ENCODE peak calls at places on chromosomes 7 and 10, in eight cellular contexts. D is tibial artery, O is esophagus muscularis mucosa, X is astrocyte of the cerebellum, A is astrocyte of the spinal cord, U is bronchial epithelial cell, M is A549, B is pancreas. H is an unnamed sample.

GRCh38 chr10:122782911-122783310 is 62.7 kb downstream of the CUZD1 start:
- DNase-seq in D (no peak), O (no peak), X (no peak), A (no peak), U (no peak), M (no peak), B (no peak), H (no peak)

GRCh38 chr10:1663226-1663625 is 74.1 kb downstream of the ADARB2 start:
- DNase-seq in D (no peak), O (no peak), X (no peak), A (no peak), U (no peak), M (no peak), B (no peak), H (no peak)

GRCh38 chr7:69696686-69697685 is 98.7 kb downstream of the AUTS2 start:
- DNase-seq in D (no peak), O (no peak), X (no peak), A (no peak), U (no peak), M (no peak), B (no peak), H (no peak)

GRCh38 chr10:79444243-79445119 is 943 bp downstream of the ZCCHC24 start:
- DNase-seq in D (peak), O (no peak), X (no peak), A (peak), U (peak), M (peak), B (peak), H (peak)

GRCh38 chr7:150686030-150686626 is 622 bp downstream of the GIMAP2 start:
- DNase-seq in D (no peak), O (no peak), X (no peak), A (no peak), U (peak), M (no peak), B (no peak), H (no peak)

GRCh38 chr10:22433875-22434274 is 88.6 kb downstream of the SPAG6 start:
- DNase-seq in D (no peak), O (no peak), X (peak), A (peak), U (peak), M (peak), B (no peak), H (peak)

GRCh38 chr7:101819913-101820522 is 2.6 kb downstream of the CUX1 start:
- DNase-seq in D (no peak), O (no peak), X (no peak), A (no peak), U (peak), M (no peak), B (no peak), H (peak)

GRCh38 chr10:45532501-45532900 is 140.1 kb downstream of the ZFAND4 start:
- DNase-seq in D (no peak), O (no peak), X (no peak), A (no peak), U (peak), M (no peak), B (no peak), H (no peak)

GRCh38 chr10:69492091-69492745 is 41.0 kb downstream of the TSPAN15 start:
- DNase-seq in D (no peak), O (no peak), X (no peak), A (no peak), U (no peak), M (no peak), B (no peak), H (no peak)

GRCh38 chr7:134443396-134444070 is 15.4 kb downstream of the AKR1B1 start:
- DNase-seq in D (no peak), O (no peak), X (no peak), A (no peak), U (peak), M (no peak), B (no peak), H (no peak)

GRCh38 chr7:134444961-134445315 is 14.0 kb downstream of the AKR1B1 start:
- DNase-seq in D (no peak), O (no peak), X (no peak), A (no peak), U (no peak), M (no peak), B (no peak), H (no peak)

GRCh38 chr7:134446446-134446845 is 12.5 kb downstream of the AKR1B1 start:
- DNase-seq in D (no peak), O (no peak), X (no peak), A (no peak), U (no peak), M (no peak), B (no peak), H (no peak)

GRCh38 chr7:134442441-134443220 is 16.3 kb downstream of the AKR1B1 start:
- DNase-seq in D (no peak), O (no peak), X (no peak), A (no peak), U (no peak), M (no peak), B (no peak), H (no peak)

DNA sequence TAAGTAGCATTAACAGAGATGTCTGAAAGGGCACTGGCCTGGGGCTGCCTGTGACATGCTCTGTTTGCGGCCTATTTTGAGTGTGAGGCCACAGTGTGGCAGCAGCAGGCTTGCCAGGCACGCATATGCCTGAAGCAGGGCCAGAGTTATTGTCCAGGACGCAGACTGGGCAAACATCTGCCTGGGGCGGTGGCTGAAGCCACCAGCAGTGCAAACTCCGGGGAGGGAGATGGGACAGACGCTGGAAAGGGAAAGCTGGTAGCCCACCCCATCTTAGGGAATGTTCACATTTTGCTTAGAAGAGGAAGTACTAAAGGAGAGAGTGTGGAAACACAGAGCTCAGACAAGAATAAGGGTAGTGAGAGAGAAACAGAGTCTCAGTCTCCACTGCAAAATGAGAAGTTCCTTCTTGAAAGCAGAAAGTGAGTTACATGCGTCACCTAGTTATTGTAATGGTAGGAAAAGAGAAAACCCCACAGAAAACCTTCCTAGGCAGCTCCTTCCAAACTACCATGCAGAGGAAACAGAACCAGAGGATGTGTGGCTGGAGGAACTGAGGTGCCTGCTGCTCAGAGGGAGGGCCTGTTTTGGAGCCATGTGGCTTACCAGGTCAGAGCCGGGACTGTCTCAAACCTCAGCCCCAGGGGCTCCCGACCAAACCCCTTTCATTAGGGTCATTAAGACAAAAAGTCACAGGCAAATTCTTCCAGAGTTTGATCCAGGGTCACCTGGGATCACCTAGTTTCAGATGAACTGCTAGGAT is 14.5 kb downstream of the AKR1B1 start:
- DNase-seq in D (no peak), O (no peak), X (no peak), A (no peak), U (no peak), M (no peak), B (no peak), H (peak)
- TF ChIP-seq CTCF in D (no peak), O (no peak), X (no peak), A (no peak), U (peak), M (peak), B (no peak), H (no peak)

GRCh38 chr7:36526720-36527548 is 137.3 kb downstream of the ANLN start:
- DNase-seq in D (no peak), O (no peak), X (peak), A (peak), U (peak), M (peak), B (no peak), H (peak)
- H3K4me3 ChIP-seq in D (no peak), O (no peak), X (no peak), A (no peak), U (no peak), M (no peak), B (no peak), H (no peak)

DNA sequence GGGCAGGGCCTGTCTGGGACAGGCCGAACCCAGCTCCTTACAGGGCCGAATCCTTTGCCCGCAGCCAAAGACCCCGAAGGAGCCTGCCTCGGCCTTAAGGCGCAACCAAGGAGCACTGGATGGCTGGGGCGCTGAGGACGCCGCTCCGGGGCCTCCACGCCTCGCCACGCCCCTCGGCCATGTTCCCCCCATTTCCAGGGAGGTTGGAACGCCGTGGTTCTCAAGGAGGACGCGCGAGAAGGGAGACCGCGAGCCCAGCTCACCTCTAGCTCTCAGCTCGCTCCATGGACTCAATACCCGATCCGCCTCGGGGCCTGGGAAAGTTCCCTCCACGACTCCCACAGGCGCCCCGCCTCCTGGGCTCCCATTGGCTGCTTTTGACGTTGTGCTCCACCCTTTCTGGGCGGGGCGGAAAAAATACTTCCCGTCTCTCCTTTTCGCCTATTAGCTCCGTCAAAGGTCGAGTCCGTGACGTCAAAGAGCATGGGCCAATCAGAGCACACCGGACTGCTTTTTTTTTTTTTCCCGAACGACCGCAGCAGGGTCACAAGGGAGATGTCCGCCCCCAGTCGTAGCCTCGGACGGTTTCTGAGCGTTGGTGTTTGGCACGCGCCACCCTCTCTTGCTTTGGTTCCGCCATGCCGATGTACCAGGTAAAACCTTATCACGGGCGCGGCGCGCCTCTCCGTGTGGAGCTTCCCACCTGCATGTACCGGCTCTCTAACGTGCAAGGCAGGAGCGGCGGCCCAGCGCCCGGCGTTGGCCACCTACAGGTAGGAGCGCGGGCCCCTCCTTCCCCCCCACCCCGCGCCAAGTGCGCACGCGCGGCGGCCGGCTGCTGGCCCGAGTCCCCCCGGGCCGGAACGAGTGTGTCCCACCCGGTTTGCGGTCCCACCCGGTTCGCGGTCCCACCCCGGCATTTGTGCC is 305.7 kb downstream of the TYW1 start:
- DNase-seq in D (peak), O (peak), X (peak), A (peak), U (peak), M (peak), B (peak), H (peak)
- TF ChIP-seq CTCF in D (peak), O (peak), X (peak), A (peak), U (peak), M (no peak), B (peak), H (peak)

DNA sequence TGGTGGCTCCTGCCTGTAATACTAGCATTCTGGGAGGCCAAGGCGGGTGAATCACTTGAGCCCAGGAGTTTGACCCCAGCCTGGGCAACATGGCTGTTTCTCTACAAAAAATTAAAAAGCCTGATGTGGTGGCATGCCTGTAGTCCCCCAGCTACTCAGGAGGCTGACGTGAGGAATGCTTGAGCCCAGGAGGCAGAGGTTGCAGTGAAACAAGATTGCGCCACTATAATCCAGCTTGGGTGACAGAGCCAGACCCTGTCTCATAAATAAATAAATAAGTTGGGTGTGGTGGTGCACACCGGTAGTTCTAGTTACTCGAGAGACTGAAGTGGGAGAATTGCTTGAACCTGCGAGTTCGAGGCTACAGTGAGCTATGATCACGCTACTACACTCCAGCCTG is 65.0 kb downstream of the GNA12 start:
- DNase-seq in D (no peak), O (no peak), X (no peak), A (no peak), U (no peak), M (no peak), B (no peak), H (peak)
- H3K4me3 ChIP-seq in D (no peak), O (no peak), X (no peak), A (no peak), U (no peak), M (no peak), B (no peak), H (no peak)

DNA sequence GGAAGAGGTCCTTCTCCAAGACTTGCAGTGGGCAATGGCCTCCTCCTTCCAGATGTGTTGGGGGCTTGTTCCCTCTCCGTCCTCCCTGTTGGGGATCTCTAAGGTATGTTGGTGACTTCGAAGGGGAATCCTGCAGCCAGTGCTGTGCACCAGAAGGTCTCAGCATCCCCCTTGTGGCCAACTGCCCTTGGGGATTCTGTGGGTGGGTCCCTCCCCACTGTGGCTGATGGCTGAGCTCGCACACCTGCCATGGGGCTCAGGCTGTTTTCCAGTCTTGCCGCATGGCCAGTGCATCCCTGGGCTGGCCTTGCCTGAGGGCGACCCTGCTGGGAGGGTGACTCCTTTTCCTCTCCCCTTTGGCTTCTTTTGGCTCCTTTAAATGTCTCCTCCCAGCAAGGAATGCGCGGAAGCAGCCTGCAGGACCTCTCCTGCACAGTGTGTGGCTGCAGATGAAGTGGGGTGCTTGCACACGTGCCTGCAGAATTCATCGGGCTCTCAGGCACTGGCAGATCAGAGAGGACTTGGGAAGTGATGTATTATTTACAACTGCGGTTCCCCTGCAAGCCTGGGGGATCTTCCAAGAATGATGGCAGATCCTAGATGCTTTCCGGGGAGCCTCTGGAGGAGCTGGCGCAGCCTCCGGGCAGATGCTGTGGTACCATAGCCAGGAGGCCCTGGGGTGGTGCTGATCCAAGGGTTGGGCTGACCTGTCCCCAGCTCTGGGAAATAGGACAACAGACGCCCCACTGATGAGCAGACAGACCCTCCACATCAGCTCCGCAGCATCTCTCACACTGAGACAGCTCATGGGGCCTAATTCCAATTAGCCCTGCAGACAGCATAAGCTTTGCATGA is 410.0 kb downstream of the TCERG1L start:
- DNase-seq in D (no peak), O (no peak), X (no peak), A (no peak), U (no peak), M (no peak), B (no peak), H (no peak)
- TF ChIP-seq CTCF in D (no peak), O (no peak), X (no peak), A (no peak), U (no peak), M (no peak), B (no peak), H (no peak)